ENCODE peak calls at places on chromosomes 12 and 14, in ten cellular contexts. M is stimulated activated CD4-positive, alpha-beta T cell treated with anti-CD3 and anti-CD28 coated beads, Interleukin-4, amount 100 ng/mL, for 48 hours; W is Right ventricle myocardium superior; H is nucleus accumbens; J is activated CD4-positive, alpha-beta T cell treated with anti-CD3 and anti-CD28 coated beads, Interleukin-2, amount 50 U/mL, for 4 hours; R is amniotic stem cell; D is activated gamma-delta T cell treated with Interleukin-2 at 50 U/mL for 16 hours; B is IMR-90; V is NCI-H1694 treated with DMSO at 0.1 percent for 48 hours; U is left colon. N is an unnamed sample.

GRCh38 chr14:104290756-104291122 is 152.4 kb downstream of the KIF26A start:
- DNase-seq in V (no peak), B (no peak), U (peak; percentile 21), D (no peak), R (no peak), M (no peak), W (peak; percentile 36), J (no peak), H (no peak), N (no peak)

GRCh38 chr12:76586764-76587395 is 27.3 kb upstream of the OSBPL8 start:
- DNase-seq in V (peak; percentile 11), J (peak; percentile 18), B (peak; percentile 67), R (no peak), U (no peak), D (peak; percentile 30), M (no peak), H (no peak), W (no peak), N (peak; percentile 16)

GRCh38 chr12:121205491-121205890 is 4.4 kb upstream of the P2RX4 start:
- DNase-seq in W (no peak), H (no peak), V (no peak), B (no peak), D (no peak), J (no peak), R (no peak), M (no peak), U (no peak), N (no peak)

GRCh38 chr14:54642950-54643695 is 76.2 kb downstream of the SAMD4A start:
- DNase-seq in H (no peak), W (no peak), M (no peak), D (no peak), R (no peak), V (no peak), J (no peak), U (no peak), B (peak; percentile 46), N (no peak)

GRCh38 chr14:66514206-66514605 is 6.3 kb downstream of the GPHN start:
- DNase-seq in V (no peak), D (no peak), W (no peak), H (no peak), M (no peak), B (no peak), R (no peak), J (no peak), U (no peak), N (no peak)

GRCh38 chr14:100975668-100976067 is 72.1 kb upstream of the RTL1 start:
- DNase-seq in B (peak; percentile 49), R (no peak), H (no peak), U (no peak), W (no peak), M (no peak), J (no peak), V (no peak), D (no peak), N (no peak)

GRCh38 chr12:57621497-57622292 is 10.5 kb downstream of the ARHGEF25 start:
- DNase-seq in W (peak; percentile 80), H (peak; percentile 55), U (no peak), V (peak; percentile 20), J (peak; percentile 52), D (peak; percentile 56), B (peak; percentile 11), R (peak; percentile 17), M (peak; percentile 66), N (peak; percentile 78)

GRCh38 chr12:3438401-3438800 is 52.6 kb upstream of the PRMT8 start:
- DNase-seq in M (no peak), U (no peak), J (no peak), R (no peak), V (no peak), B (no peak), H (no peak), W (no peak), D (no peak), N (no peak)

GRCh38 chr12:82858534-82858917 is 171.8 kb downstream of the TMTC2 start:
- DNase-seq in D (no peak), J (no peak), R (no peak), B (no peak), U (no peak), M (no peak), V (no peak), W (no peak), H (no peak), N (no peak)

GRCh38 chr14:101113835-101114725 is 210.6 kb upstream of the RTL1 start:
- DNase-seq in M (no peak), W (no peak), D (no peak), B (no peak), R (no peak), U (no peak), V (no peak), H (no peak), J (no peak), N (no peak)

GRCh38 chr12:106769078-106769477 is 5.4 kb upstream of the RIC8B start:
- DNase-seq in M (no peak), R (no peak), B (peak; percentile 38), J (no peak), V (no peak), W (no peak), H (no peak), U (no peak), D (no peak), N (no peak)

GRCh38 chr12:99029502-99030271 is 384.6 kb downstream of the APAF1 start:
- DNase-seq in R (no peak), M (no peak), B (no peak), D (no peak), H (no peak), J (no peak), W (no peak), U (no peak), V (no peak), N (no peak)

GRCh38 chr12:42617622-42618021 is 28.1 kb upstream of the PRICKLE1 start:
- DNase-seq in H (no peak), B (peak; percentile 7), R (no peak), U (no peak), V (no peak), W (no peak), J (no peak), D (no peak), M (no peak), N (no peak)

GRCh38 chr12:20487519-20487918 is 119.2 kb downstream of the PDE3A start:
- DNase-seq in V (no peak), D (no peak), U (no peak), W (no peak), R (no peak), M (no peak), J (no peak), H (no peak), B (no peak), N (no peak)

GRCh38 chr12:104285740-104286537 is 17.6 kb upstream of the EID3 start:
- DNase-seq in J (no peak), M (no peak), H (no peak), U (peak; percentile 56), R (no peak), W (no peak), D (no peak), V (no peak), B (peak; percentile 70), N (no peak)

GRCh38 chr12:9132008-9132535 is 16.4 kb upstream of the A2M start:
- DNase-seq in V (no peak), B (no peak), U (no peak), R (no peak), W (no peak), H (no peak), J (no peak), D (no peak), M (no peak), N (no peak)

GRCh38 chr12:82359115-82359478 is 768 bp downstream of the METTL25 start:
- DNase-seq in M (no peak), J (no peak), B (no peak), H (no peak), W (peak; percentile 35), U (no peak), R (no peak), V (no peak), D (no peak), N (peak; percentile 13)

GRCh38 chr12:115223322-115223721 is 539.3 kb upstream of the TBX3 start:
- DNase-seq in R (peak; percentile 55), D (no peak), H (no peak), W (no peak), M (no peak), V (no peak), U (no peak), B (peak; percentile 82), J (no peak), N (no peak)

GRCh38 chr12:58918475-58918874 is 1.8 kb downstream of the LRIG3 start:
- DNase-seq in D (no peak), H (no peak), R (no peak), J (no peak), M (no peak), B (peak; percentile 15), W (no peak), U (no peak), V (peak; percentile 26), N (no peak)

GRCh38 chr12:57390174-57390573 is 40.7 kb downstream of the R3HDM2 start:
- DNase-seq in J (no peak), B (no peak), H (no peak), V (no peak), W (no peak), U (no peak), D (no peak), M (no peak), R (no peak), N (no peak)

GRCh38 chr14:54893151-54893760 is 9.4 kb downstream of the GCH1 start:
- DNase-seq in R (no peak), U (no peak), H (no peak), D (peak; percentile 14), M (no peak), J (no peak), B (peak; percentile 80), W (no peak), V (peak; percentile 53), N (peak; percentile 24)

GRCh38 chr14:91368681-91369416 is 48.8 kb downstream of the CCDC88C start:
- DNase-seq in J (no peak), W (no peak), R (no peak), D (no peak), B (no peak), V (no peak), M (no peak), H (no peak), U (no peak), N (no peak)

GRCh38 chr12:56230449-56231183 is 765 bp downstream of the SLC39A5 start:
- DNase-seq in H (no peak), R (no peak), M (no peak), D (no peak), W (no peak), U (peak; percentile 89), J (no peak), V (no peak), B (no peak), N (no peak)